ENCODE peak calls at places on chromosomes 11 and 22, in seven cellular contexts. S, B, O, Z, Q, L and D are unnamed samples.

GRCh38 chr11:128874406-128874805 is 7.3 kb upstream of the KCNJ1 start:
- DNase-seq in Q (no peak), S (no peak), L (no peak), Z (no peak), B (no peak), O (no peak), D (no peak)

GRCh38 chr22:23029521-23030228 is 40.6 kb upstream of the GNAZ start:
- DNase-seq in B (no peak), O (no peak), L (no peak), Q (no peak), Z (no peak), S (no peak), D (peak)

GRCh38 chr11:2343502-2343901 is 33.6 kb upstream of the CD81 start:
- DNase-seq in O (no peak), L (no peak), B (no peak), Q (no peak), S (no peak), Z (no peak), D (no peak)

GRCh38 chr11:2804701-2805387 is 80.7 kb downstream of the CDKN1C start:
- DNase-seq in B (peak), Z (peak), O (no peak), Q (no peak), L (no peak), S (no peak), D (peak)

GRCh38 chr11:35144103-35144741 is 5.3 kb downstream of the CD44 start:
- DNase-seq in O (no peak), Z (peak), S (no peak), B (no peak), Q (no peak), L (no peak), D (no peak)

GRCh38 chr11:57567512-57568329 is at the start of gene UBE2L6:
- DNase-seq in O (peak), B (peak), S (peak), Z (peak), Q (peak), L (no peak), D (peak)

GRCh38 chr11:123559418-123559817 is 95.0 kb downstream of the SCN3B start:
- DNase-seq in B (no peak), L (no peak), Q (no peak), Z (no peak), O (no peak), S (no peak), D (no peak)

GRCh38 chr11:1341928-1342524 is 32.6 kb upstream of the TOLLIP start:
- DNase-seq in Q (no peak), B (no peak), O (no peak), L (no peak), Z (no peak), S (no peak), D (no peak)

GRCh38 chr11:120068114-120068573 is 69.8 kb downstream of the TRIM29 start:
- DNase-seq in O (no peak), B (no peak), Z (no peak), S (no peak), Q (no peak), L (no peak), D (peak)

GRCh38 chr11:122721201-122721963 is 65.9 kb downstream of the UBASH3B start:
- DNase-seq in O (no peak), B (no peak), S (no peak), Z (no peak), L (no peak), Q (no peak), D (no peak)

GRCh38 chr22:50678651-50679521 is 6.3 kb downstream of the SHANK3 start:
- DNase-seq in B (no peak), S (no peak), O (no peak), Z (peak), L (no peak), Q (no peak), D (no peak)

GRCh38 chr11:45927684-45928413 is 5.4 kb downstream of the LARGE2 start:
- DNase-seq in S (no peak), O (no peak), L (no peak), Q (no peak), Z (peak), B (no peak), D (peak)

GRCh38 chr11:70365536-70365912 is 32.8 kb upstream of the CTTN start:
- DNase-seq in S (no peak), O (no peak), L (no peak), Q (no peak), Z (no peak), B (no peak), D (no peak)

GRCh38 chr11:124170801-124171586 is 12.2 kb upstream of the OR10D3 start:
- DNase-seq in O (no peak), Q (no peak), B (no peak), S (no peak), L (no peak), Z (no peak), D (no peak)

GRCh38 chr11:128525411-128526243 is 61.7 kb downstream of the ETS1 start:
- DNase-seq in O (no peak), S (no peak), Q (no peak), Z (no peak), B (no peak), L (no peak), D (peak)

GRCh38 chr11:133714471-133715375 is 130.6 kb downstream of the SPATA19 start:
- DNase-seq in S (no peak), Z (no peak), Q (no peak), L (no peak), O (no peak), B (no peak), D (no peak)

GRCh38 chr11:76270387-76270786 is 64.1 kb upstream of the WNT11 start:
- DNase-seq in O (no peak), Q (no peak), L (no peak), Z (no peak), B (no peak), S (no peak), D (no peak)

GRCh38 chr22:43230983-43231723 is 44.2 kb upstream of the TTLL12 start:
- DNase-seq in S (peak), O (peak), B (no peak), Z (peak), Q (no peak), L (peak), D (peak)

GRCh38 chr11:63761870-63762661 is 6.5 kb downstream of the ZFTA start:
- DNase-seq in B (no peak), Q (no peak), S (no peak), O (peak), Z (no peak), L (no peak), D (peak)

GRCh38 chr11:12165237-12165875 is 55.0 kb downstream of the MICAL2 start:
- DNase-seq in O (no peak), B (no peak), Z (no peak), Q (no peak), S (no peak), L (no peak), D (peak)

GRCh38 chr11:85750646-85751045 is 60.3 kb downstream of the SYTL2 start:
- DNase-seq in O (no peak), B (no peak), Q (no peak), Z (no peak), L (no peak), S (no peak), D (no peak)

GRCh38 chr11:76803811-76804600 is 20.9 kb downstream of the TSKU start:
- DNase-seq in O (no peak), Z (peak), S (no peak), B (no peak), Q (no peak), L (no peak), D (peak)

GRCh38 chr11:118956094-118956846 is at the start of gene UPK2:
- DNase-seq in L (peak), B (peak), O (peak), Q (peak), S (peak), Z (peak), D (peak)

GRCh38 chr11:118957968-118958367 is 1.9 kb downstream of the UPK2 start:
- DNase-seq in B (no peak), Q (no peak), S (no peak), L (no peak), O (no peak), Z (peak), D (no peak)

GRCh38 chr11:118957549-118957948 is 1.5 kb downstream of the UPK2 start:
- DNase-seq in L (no peak), O (no peak), Z (peak), Q (no peak), B (no peak), S (no peak), D (no peak)

GRCh38 chr11:118958577-118958976 is 2.5 kb downstream of the UPK2 start:
- DNase-seq in S (no peak), Q (no peak), O (no peak), Z (peak), B (no peak), L (no peak), D (no peak)

DNA sequence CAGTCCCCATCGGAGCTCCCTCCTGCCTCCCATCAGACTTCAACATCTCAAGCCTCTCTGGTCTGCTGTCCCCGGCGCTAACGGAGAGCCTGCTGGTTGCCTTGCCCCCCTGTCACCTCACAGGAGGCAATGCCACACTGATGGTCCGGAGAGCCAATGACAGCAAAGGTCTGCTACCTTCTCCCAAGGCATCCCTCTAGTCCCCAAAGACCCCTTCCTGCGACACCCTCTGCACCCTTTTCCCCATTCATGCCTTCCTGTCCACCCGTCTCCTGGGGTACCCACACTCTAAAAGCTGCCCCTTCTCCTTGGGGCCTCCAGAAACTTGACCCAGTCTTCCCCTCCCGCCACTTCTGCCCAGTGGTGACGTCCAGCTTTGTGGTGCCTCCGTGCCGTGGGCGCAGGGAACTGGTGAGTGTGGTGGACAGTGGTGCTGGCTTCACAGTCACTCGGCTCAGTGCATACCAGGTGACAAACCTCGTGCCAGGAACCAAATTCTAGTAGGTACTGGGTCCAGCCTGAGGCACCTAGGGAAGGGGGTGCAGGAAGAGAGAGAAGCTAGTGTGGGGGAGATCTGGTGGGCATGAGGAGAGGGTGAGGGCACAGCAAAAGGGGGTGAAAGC is 860 bp downstream of the UPK2 start:
- DNase-seq in Z (peak), S (no peak), Q (no peak), L (no peak), B (no peak), O (no peak), D (no peak)
- H3K27ac ChIP-seq in Z (no peak), S (no peak), Q (no peak), L (no peak), B (no peak), O (no peak), D (no peak)

DNA sequence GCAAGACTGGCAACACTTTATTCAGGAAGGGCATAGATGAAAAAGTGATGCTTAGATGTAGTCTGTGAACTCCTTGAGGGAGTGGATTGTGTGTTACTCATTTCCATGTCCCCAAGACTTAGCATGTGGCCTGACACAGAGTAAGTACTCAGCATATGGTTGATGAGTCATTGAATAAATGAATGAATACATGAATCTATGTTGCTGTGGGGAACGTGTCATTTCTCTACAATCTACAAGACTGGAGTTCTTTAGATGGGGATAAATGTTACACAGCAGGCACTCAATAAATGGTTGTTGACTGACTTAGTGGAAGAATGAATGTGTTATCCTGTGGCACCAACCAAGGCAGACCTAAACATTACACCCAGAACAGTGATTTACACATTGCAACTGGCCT is 17.9 kb downstream of the BPIFC start:
- DNase-seq in L (no peak), O (no peak), Z (no peak), Q (no peak), B (no peak), S (no peak), D (no peak)
- TF ChIP-seq CTCF in L (no peak), O (no peak), Z (no peak), Q (no peak), B (no peak), S (no peak), D (no peak)

DNA sequence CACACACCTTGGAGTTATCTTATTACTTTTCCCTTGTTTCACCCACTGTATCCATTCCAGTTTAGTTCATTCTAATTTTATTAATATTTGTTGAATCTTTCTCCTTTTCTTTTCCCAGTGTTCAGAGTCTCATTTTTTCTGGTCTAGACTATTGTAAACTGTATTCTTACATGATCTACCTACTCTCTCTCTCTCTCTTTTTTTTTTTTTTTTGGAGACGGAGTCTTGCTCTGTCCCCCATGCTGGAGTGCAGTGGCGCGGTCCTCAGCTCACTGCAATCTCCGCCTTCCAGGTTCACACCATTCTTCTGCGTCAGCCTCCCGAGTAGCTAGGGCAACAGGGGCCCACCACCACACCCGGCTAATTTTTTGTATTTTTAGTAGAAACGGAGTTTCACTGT is 2.1 kb downstream of the ANKRD42 start:
- DNase-seq in Z (no peak), B (no peak), O (no peak), S (no peak), Q (no peak), L (no peak), D (no peak)
- H3K27ac ChIP-seq in Z (no peak), B (no peak), O (peak), S (no peak), Q (peak), L (no peak), D (no peak)

GRCh38 chr22:41688365-41689211 is at the start of gene SNU13:
- DNase-seq in B (peak), O (peak), Z (peak), S (peak), L (peak), Q (peak), D (peak)
- TF ChIP-seq CTCF in B (no peak), O (no peak), Z (peak), S (no peak), L (no peak), Q (no peak), D (no peak)